ENCODE peak calls at places on chromosome 21, in eight cellular contexts. U, K, P, J, W, S, E and X are unnamed samples.

GRCh38 chr21:35217504-35218060 is 168.5 kb upstream of the RUNX1 start:
- DNase-seq in U (no peak), K (no peak), P (no peak), J (peak; percentile 79), W (peak; percentile 91), S (peak; percentile 82), E (no peak), X (no peak)

GRCh38 chr21:42061866-42062542 is 9.1 kb upstream of the UMODL1 start:
- DNase-seq in U (no peak), K (no peak), P (no peak), J (no peak), W (no peak), S (no peak), E (no peak), X (no peak)

GRCh38 chr21:42330380-42331336 is 15.4 kb upstream of the TFF3 start:
- DNase-seq in U (no peak), K (no peak), P (peak; percentile 19), J (no peak), W (no peak), S (no peak), E (no peak), X (no peak)

GRCh38 chr21:39633770-39634181 is 21.0 kb downstream of the B3GALT5 start:
- DNase-seq in U (peak; percentile 74), K (no peak), P (no peak), J (peak; percentile 94), W (peak; percentile 94), S (peak; percentile 87), E (no peak), X (peak; percentile 93)

GRCh38 chr21:30408782-30409494 is 13.1 kb downstream of the KRTAP13-1 start:
- DNase-seq in U (no peak), K (no peak), P (peak; percentile 65), J (peak; percentile 44), W (no peak), S (peak; percentile 5), E (peak; percentile 83), X (peak; percentile 64)

GRCh38 chr21:34878940-34879339 is 170.2 kb downstream of the RUNX1 start:
- DNase-seq in U (no peak), K (no peak), P (no peak), J (no peak), W (no peak), S (no peak), E (no peak), X (no peak)

GRCh38 chr21:25149022-25149421 is 458.3 kb downstream of the MRPL39 start:
- DNase-seq in U (no peak), K (no peak), P (peak; percentile 24), J (no peak), W (no peak), S (no peak), E (no peak), X (no peak)

GRCh38 chr21:42666023-42666747 is 12.8 kb downstream of the PDE9A start:
- DNase-seq in U (no peak), K (peak; percentile 90), P (no peak), J (no peak), W (no peak), S (no peak), E (no peak), X (no peak)

GRCh38 chr21:34812510-34813265 is 143.9 kb downstream of the CLIC6 start:
- DNase-seq in U (peak; percentile 95), K (no peak), P (no peak), J (peak; percentile 97), W (peak; percentile 94), S (peak; percentile 94), E (no peak), X (peak; percentile 64)

DNA sequence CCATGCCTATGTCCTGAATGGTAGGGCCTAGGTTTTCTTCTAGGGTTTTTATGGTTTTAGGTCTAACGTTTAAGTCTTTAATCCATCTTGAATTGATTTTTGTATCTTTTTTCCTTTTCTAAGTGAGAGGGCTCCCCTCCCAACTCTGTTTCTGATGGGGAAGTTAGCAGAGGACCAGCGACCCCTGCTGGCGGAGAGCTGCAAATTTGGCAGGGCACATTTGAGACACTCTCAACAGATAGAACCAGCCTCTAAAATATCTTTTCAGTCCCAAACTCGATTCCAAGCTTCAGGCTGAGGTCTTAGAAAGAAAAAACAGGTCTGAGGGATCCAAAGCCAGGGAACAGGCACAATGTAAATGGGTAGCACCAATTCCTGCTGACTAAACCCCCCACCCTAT is 32.5 kb downstream of the LRRC3 start:
- DNase-seq in U (no peak), K (no peak), P (no peak), J (peak; percentile 3), W (peak; percentile 39), S (peak; percentile 38), E (no peak), X (no peak)
- TF ChIP-seq CTCF in U (peak; percentile 55), K (no peak), P (peak; percentile 35), J (peak; percentile 55), W (peak; percentile 50), S (peak; percentile 25), E (peak; percentile 50), X (peak; percentile 37)

GRCh38 chr21:45404726-45405270 is at the start of gene COL18A1:
- DNase-seq in U (no peak), K (peak; percentile 69), P (no peak), J (peak; percentile 33), W (no peak), S (peak; percentile 56), E (peak; percentile 82), X (no peak)

GRCh38 chr21:45405271-45405818 is 380 bp downstream of the COL18A1 start:
- DNase-seq in U (no peak), K (peak; percentile 66), P (no peak), J (no peak), W (no peak), S (no peak), E (peak; percentile 42), X (no peak)

GRCh38 chr21:45407629-45408247 is 2.8 kb downstream of the COL18A1 start:
- DNase-seq in U (no peak), K (no peak), P (no peak), J (no peak), W (no peak), S (no peak), E (no peak), X (no peak)

GRCh38 chr21:45406801-45407628 is 2.0 kb downstream of the COL18A1 start:
- DNase-seq in U (no peak), K (no peak), P (no peak), J (peak; percentile 46), W (no peak), S (no peak), E (peak; percentile 62), X (no peak)

GRCh38 chr21:45405819-45406762 is 1.1 kb downstream of the COL18A1 start:
- DNase-seq in U (no peak), K (peak; percentile 65), P (no peak), J (peak; percentile 50), W (no peak), S (peak; percentile 42), E (peak; percentile 85), X (no peak)
- H3K4me3 ChIP-seq in U (peak overlapping the region; percentile 62), K (peak overlapping the region; percentile 91), P (peak overlapping the region; percentile 43), J (peak overlapping the region; percentile 50), W (peak overlapping the region; percentile 47), S (peak overlapping the region; percentile 57), E (peak overlapping the region; percentile 77), X (peak overlapping the region; percentile 50)

GRCh38 chr21:37157938-37158337 is 84.9 kb downstream of the TTC3 start:
- DNase-seq in U (no peak), K (no peak), P (no peak), J (no peak), W (no peak), S (no peak), E (no peak), X (no peak)

GRCh38 chr21:37159053-37159776 is 86.2 kb downstream of the TTC3 start:
- DNase-seq in U (peak; percentile 51), K (no peak), P (no peak), J (no peak), W (no peak), S (peak; percentile 67), E (no peak), X (no peak)

GRCh38 chr21:37153935-37154350 is 80.9 kb downstream of the TTC3 start:
- DNase-seq in U (no peak), K (peak; percentile 48), P (peak; percentile 61), J (no peak), W (no peak), S (no peak), E (no peak), X (no peak)

GRCh38 chr21:37153193-37153934 is 80.3 kb downstream of the TTC3 start:
- DNase-seq in U (no peak), K (peak; percentile 43), P (peak; percentile 40), J (peak; percentile 67), W (peak; percentile 66), S (peak; percentile 68), E (no peak), X (peak; percentile 34)

DNA sequence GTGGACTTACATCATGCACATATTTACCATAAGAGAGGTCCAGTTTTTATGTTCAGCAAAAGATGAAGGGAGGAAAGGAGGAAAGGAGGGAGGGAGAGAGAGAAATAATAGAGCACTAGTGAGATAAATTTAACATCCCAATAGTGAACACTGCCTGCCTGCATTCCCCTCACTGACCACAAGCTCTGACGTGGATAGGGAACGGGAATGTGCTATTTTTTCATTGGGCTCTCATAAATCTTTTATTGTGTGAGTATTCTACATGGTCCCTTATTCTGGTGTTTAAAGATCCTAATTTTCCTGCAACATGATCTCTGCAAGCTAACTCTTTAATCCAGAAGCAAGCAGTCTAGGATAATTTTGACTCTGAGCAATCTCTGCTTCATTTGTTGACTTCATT is 82.2 kb downstream of the TTC3 start:
- DNase-seq in U (no peak), K (no peak), P (no peak), J (no peak), W (no peak), S (no peak), E (no peak), X (no peak)
- TF ChIP-seq CTCF in U (no peak), K (peak; percentile 24), P (no peak), J (no peak), W (no peak), S (no peak), E (no peak), X (no peak)

GRCh38 chr21:17527711-17528110 is 14.9 kb downstream of the CXADR start:
- DNase-seq in U (no peak), K (no peak), P (no peak), J (no peak), W (no peak), S (no peak), E (no peak), X (no peak)

GRCh38 chr21:17527240-17527639 is 14.4 kb downstream of the CXADR start:
- DNase-seq in U (no peak), K (no peak), P (no peak), J (peak; percentile 58), W (no peak), S (peak; percentile 67), E (no peak), X (no peak)

GRCh38 chr21:17524635-17525034 is 11.8 kb downstream of the CXADR start:
- DNase-seq in U (no peak), K (no peak), P (no peak), J (no peak), W (no peak), S (no peak), E (no peak), X (no peak)

GRCh38 chr21:17529648-17530047 is 16.8 kb downstream of the CXADR start:
- DNase-seq in U (no peak), K (no peak), P (no peak), J (no peak), W (no peak), S (no peak), E (no peak), X (no peak)

DNA sequence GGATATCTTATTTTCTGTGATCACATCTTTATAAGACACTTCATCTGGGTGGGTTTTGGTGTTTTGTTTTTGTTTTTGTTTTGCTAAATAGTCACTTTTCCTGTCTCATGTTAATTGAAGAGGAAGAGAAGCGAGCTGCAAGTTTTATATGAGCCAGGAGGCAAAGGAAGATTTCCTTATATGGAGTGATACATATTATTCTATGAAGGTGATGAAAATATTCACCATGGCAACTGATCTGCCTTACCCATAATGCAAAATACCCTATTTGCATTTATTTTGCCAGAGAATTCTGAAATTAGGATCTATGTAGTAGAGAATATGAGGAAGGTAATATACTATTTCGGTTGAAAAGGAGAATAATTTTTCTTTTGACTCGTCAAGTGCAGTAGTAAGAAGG is 13.9 kb downstream of the CXADR start:
- DNase-seq in U (no peak), K (no peak), P (no peak), J (no peak), W (no peak), S (no peak), E (no peak), X (no peak)
- H3K4me3 ChIP-seq in U (no peak overlapping the region), K (no peak overlapping the region), P (no peak overlapping the region), J (no peak overlapping the region), W (no peak overlapping the region), S (no peak overlapping the region), E (no peak overlapping the region), X (no peak overlapping the region)